ENCODE peak calls at places on chromosome 19, in nine cellular contexts. E, O, I, V, R, K, D, J and F are unnamed samples.

GRCh38 chr19:34145741-34146202 is 26.5 kb upstream of the LSM14A start:
- DNase-seq in E (peak; percentile 75), O (peak; percentile 41), I (peak; percentile 57), V (peak; percentile 56), R (peak; percentile 65), K (no peak), D (peak; percentile 70), J (peak; percentile 62), F (no peak)

GRCh38 chr19:14381689-14382474 is 638 bp downstream of the ADGRE5 start:
- DNase-seq in E (peak; percentile 90), O (no peak), I (peak; percentile 28), V (peak; percentile 20), R (no peak), K (no peak), D (peak; percentile 53), J (no peak), F (peak; percentile 81)

GRCh38 chr19:4456843-4457653 is 546 bp downstream of the UBXN6 start:
- DNase-seq in E (peak; percentile 65), O (peak; percentile 62), I (peak; percentile 28), V (peak; percentile 56), R (peak; percentile 55), K (no peak), D (peak; percentile 82), J (peak; percentile 68), F (peak; percentile 49)

GRCh38 chr19:2476451-2477140 is 669 bp downstream of the GADD45B start:
- DNase-seq in E (peak; percentile 74), O (peak; percentile 60), I (no peak), V (peak; percentile 74), R (peak; percentile 66), K (no peak), D (peak; percentile 66), J (peak; percentile 80), F (peak; percentile 70)

GRCh38 chr19:18292810-18293641 is 11.6 kb upstream of the JUND start:
- DNase-seq in E (peak; percentile 85), O (peak; percentile 97), I (peak; percentile 83), V (peak; percentile 57), R (peak; percentile 70), K (no peak), D (peak; percentile 90), J (peak; percentile 48), F (peak; percentile 89)

GRCh38 chr19:4911786-4912672 is 2.7 kb downstream of the UHRF1 start:
- DNase-seq in E (peak; percentile 77), O (peak; percentile 72), I (peak; percentile 71), V (peak; percentile 100), R (peak; percentile 83), K (peak; percentile 95), D (peak; percentile 99), J (peak; percentile 65), F (peak; percentile 60)

GRCh38 chr19:49681830-49682229 is 4.8 kb downstream of the PRMT1 start:
- DNase-seq in E (no peak), O (no peak), I (no peak), V (no peak), R (no peak), K (no peak), D (no peak), J (no peak), F (no peak)

GRCh38 chr19:1062387-1063029 is 4.5 kb upstream of the ARHGAP45 start:
- DNase-seq in E (no peak), O (no peak), I (no peak), V (no peak), R (no peak), K (no peak), D (no peak), J (no peak), F (peak; percentile 56)

GRCh38 chr19:16943942-16944625 is 55.3 kb downstream of the F2RL3 start:
- DNase-seq in E (no peak), O (no peak), I (no peak), V (no peak), R (no peak), K (no peak), D (no peak), J (no peak), F (no peak)

GRCh38 chr19:4609878-4610511 is 29.3 kb upstream of the TNFAIP8L1 start:
- DNase-seq in E (no peak), O (no peak), I (no peak), V (no peak), R (no peak), K (no peak), D (no peak), J (no peak), F (no peak)

GRCh38 chr19:47446534-47447469 is 24.9 kb downstream of the SLC8A2 start:
- DNase-seq in E (no peak), O (no peak), I (no peak), V (no peak), R (no peak), K (peak; percentile 86), D (peak; percentile 27), J (no peak), F (peak; percentile 62)

GRCh38 chr19:34386645-34387445 is 17.4 kb upstream of the PDCD2L start:
- DNase-seq in E (no peak), O (no peak), I (no peak), V (no peak), R (no peak), K (no peak), D (no peak), J (no peak), F (no peak)

GRCh38 chr19:18428173-18428836 is 9.1 kb downstream of the SSBP4 start:
- DNase-seq in E (no peak), O (no peak), I (no peak), V (no peak), R (no peak), K (no peak), D (no peak), J (no peak), F (no peak)

GRCh38 chr19:3229888-3230496 is 5.5 kb downstream of the CELF5 start:
- DNase-seq in E (no peak), O (no peak), I (no peak), V (no peak), R (no peak), K (no peak), D (no peak), J (no peak), F (no peak)

GRCh38 chr19:21434516-21434915 is 37.6 kb downstream of the ZNF493 start:
- DNase-seq in E (no peak), O (no peak), I (no peak), V (no peak), R (no peak), K (no peak), D (no peak), J (no peak), F (no peak)

GRCh38 chr19:43594710-43595604 is 977 bp downstream of the IRGQ start:
- DNase-seq in E (peak; percentile 78), O (peak; percentile 77), I (no peak), V (peak; percentile 69), R (peak; percentile 72), K (no peak), D (peak; percentile 73), J (peak; percentile 73), F (peak; percentile 77)

GRCh38 chr19:34639491-34640085 is 37.4 kb downstream of the SCGB2B2 start:
- DNase-seq in E (peak; percentile 66), O (peak; percentile 60), I (peak; percentile 27), V (peak; percentile 72), R (peak; percentile 53), K (no peak), D (peak; percentile 79), J (peak; percentile 64), F (no peak)

DNA sequence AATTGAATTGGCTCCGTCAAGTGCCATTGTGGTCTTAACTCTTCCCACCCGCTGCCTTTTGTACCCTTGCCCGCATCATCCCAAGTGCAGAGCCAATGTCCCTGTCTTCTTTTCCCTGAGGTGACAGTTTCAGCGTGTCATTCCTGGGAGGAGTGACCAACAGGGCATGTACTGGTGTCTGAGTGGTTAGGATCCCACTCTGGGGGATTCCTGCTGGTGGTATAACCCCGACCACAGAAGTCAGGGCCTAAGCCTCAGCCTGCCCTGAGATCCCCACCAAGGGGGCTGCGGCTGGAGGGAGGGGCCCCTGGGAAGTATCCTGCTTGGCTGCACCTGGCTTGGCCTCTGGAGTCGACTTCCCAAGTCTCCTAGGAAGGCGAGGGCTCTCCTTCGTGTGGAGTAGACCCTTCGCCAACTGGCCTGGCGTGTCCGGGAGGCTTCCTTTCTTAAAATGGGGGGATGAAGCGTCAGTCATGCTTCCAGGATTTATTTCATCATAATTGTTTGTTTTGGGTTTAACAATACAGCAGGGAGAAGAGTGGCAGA is 40.6 kb downstream of the NFIX start:
- DNase-seq in E (no peak), O (no peak), I (no peak), V (no peak), R (no peak), K (no peak), D (no peak), J (no peak), F (no peak)
- H3K4me1 ChIP-seq in E (no peaks in the 10 kb centered on the region), O (peaks cover 46% of the 10 kb centered on the region), I (peaks cover 2% of the 10 kb centered on the region), V (peaks cover 59% of the 10 kb centered on the region), R (peaks cover 15% of the 10 kb centered on the region), K (peaks cover 53% of the 10 kb centered on the region), D (no peaks in the 10 kb centered on the region), J (no peaks in the 10 kb centered on the region), F (peaks cover 100% of the 10 kb centered on the region)

GRCh38 chr19:56993851-56994250 is 125.9 kb upstream of the USP29 start:
- DNase-seq in E (no peak), O (no peak), I (no peak), V (no peak), R (no peak), K (no peak), D (no peak), J (no peak), F (no peak)
- TF ChIP-seq CTCF in E (no peak), O (no peak), I (no peak), V (no peak), R (no peak), K (no peak), D (no peak), J (no peak), F (no peak)

GRCh38 chr19:11387154-11388034 is 3.3 kb upstream of the EPOR start:
- DNase-seq in E (no peak), O (no peak), I (no peak), V (no peak), R (no peak), K (no peak), D (no peak), J (no peak), F (no peak)
- H3K4me1 ChIP-seq in E (peaks cover 13% of the 10 kb centered on the region), O (peaks cover 14% of the 10 kb centered on the region), I (no peaks in the 10 kb centered on the region), V (peaks cover 2% of the 10 kb centered on the region), R (peaks cover 14% of the 10 kb centered on the region), K (no peaks in the 10 kb centered on the region), D (peaks cover 7% of the 10 kb centered on the region), J (no peaks in the 10 kb centered on the region), F (peaks cover 38% of the 10 kb centered on the region)

GRCh38 chr19:32336259-32337111 is 8.9 kb upstream of the ZNF507 start:
- DNase-seq in E (no peak), O (no peak), I (no peak), V (peak; percentile 59), R (no peak), K (no peak), D (peak; percentile 88), J (no peak), F (no peak)
- TF ChIP-seq CTCF in E (peak; percentile 34), O (no peak), I (no peak), V (peak; percentile 44), R (no peak), K (peak; percentile 33), D (peak; percentile 28), J (no peak), F (no peak)